ENCODE peak calls at places on chromosome 16, in five cellular contexts. O is fibroblast of lung, N is ovary, F is uterus, E is GM23248. A is an unnamed sample. For H3K4me1, the result is how much of the 10 kb centered on the place peaks cover.

GRCh38 chr16:66610111-66610820 is 5.8 kb downstream of the CMTM3 start:
- DNase-seq in O (no peak), E (no peak), F (no peak), N (no peak), A (no peak)

GRCh38 chr16:55526448-55526847 is 17.6 kb downstream of the LPCAT2 start:
- DNase-seq in E (peak), O (no peak), N (no peak), F (no peak), A (no peak)

GRCh38 chr16:87086156-87086555 is 231.0 kb downstream of the C16orf95 start:
- DNase-seq in N (no peak), F (no peak), E (peak), O (peak), A (no peak)

GRCh38 chr16:57795431-57795878 is 6.8 kb downstream of the KIFC3 start:
- DNase-seq in N (no peak), F (no peak), E (peak), O (peak), A (peak)

GRCh38 chr16:66754819-66755218 is 3.4 kb upstream of the DYNC1LI2 start:
- DNase-seq in N (no peak), E (no peak), F (no peak), O (no peak), A (no peak)

GRCh38 chr16:65071371-65072311 is 50.2 kb downstream of the CDH11 start:
- DNase-seq in E (peak), N (peak), F (peak), O (peak), A (peak)

GRCh38 chr16:77736879-77737278 is 14.6 kb downstream of the NUDT7 start:
- DNase-seq in N (no peak), O (no peak), E (no peak), F (no peak), A (no peak)

GRCh38 chr16:86639354-86639753 is 61.0 kb downstream of the FOXL1 start:
- DNase-seq in N (no peak), O (no peak), E (no peak), F (no peak), A (no peak)

GRCh38 chr16:80703391-80704071 is 100.9 kb downstream of the CDYL2 start:
- DNase-seq in O (no peak), N (no peak), E (no peak), F (no peak), A (no peak)

GRCh38 chr16:46658925-46659324 is 30.1 kb downstream of the VPS35 start:
- DNase-seq in O (no peak), N (no peak), E (no peak), F (no peak), A (no peak)

GRCh38 chr16:75931043-75931442 is 204.8 kb upstream of the CPHXL start:
- DNase-seq in F (no peak), O (peak), N (no peak), E (no peak), A (no peak)

GRCh38 chr16:60166-60565 is 6.5 kb downstream of the SNRNP25 start:
- DNase-seq in F (no peak), O (no peak), E (no peak), N (no peak), A (peak)

GRCh38 chr16:5022521-5022920 is 11.2 kb downstream of the NAGPA start:
- DNase-seq in N (no peak), E (no peak), O (no peak), F (no peak), A (no peak)

GRCh38 chr16:81808933-81809480 is 29.9 kb downstream of the PLCG2 start:
- DNase-seq in N (no peak), E (no peak), O (no peak), F (no peak), A (no peak)

GRCh38 chr16:1082952-1083675 is 10.6 kb downstream of the SSTR5 start:
- DNase-seq in O (no peak), N (no peak), E (no peak), F (no peak), A (no peak)

GRCh38 chr16:71384073-71384724 is 25.7 kb downstream of the CALB2 start:
- DNase-seq in F (no peak), N (no peak), O (no peak), E (no peak), A (no peak)

GRCh38 chr16:85522842-85523601 is 90.1 kb upstream of the GSE1 start:
- DNase-seq in N (peak), E (peak), F (peak), O (peak), A (peak)

GRCh38 chr16:67216612-67217490 is 10.1 kb upstream of the TMEM208 start:
- DNase-seq in N (no peak), F (no peak), O (no peak), E (peak), A (no peak)

GRCh38 chr16:2420035-2420434 is 9.2 kb upstream of the CCNF start:
- DNase-seq in F (no peak), N (no peak), E (peak), O (no peak), A (no peak)

GRCh38 chr16:77922355-77922754 is 100.0 kb upstream of the CLEC3A start:
- DNase-seq in O (no peak), E (no peak), N (no peak), F (no peak), A (no peak)

GRCh38 chr16:49756971-49757743 is 98.8 kb downstream of the ZNF423 start:
- DNase-seq in N (no peak), F (no peak), E (peak), O (no peak), A (no peak)

GRCh38 chr16:19223235-19223847 is 55.3 kb downstream of the SYT17 start:
- DNase-seq in O (no peak), E (peak), F (no peak), N (no peak), A (no peak)

GRCh38 chr16:21701271-21701670 is 37.5 kb downstream of the OTOA start:
- DNase-seq in N (no peak), F (no peak), O (no peak), E (no peak), A (no peak)

GRCh38 chr16:4313563-4314531 is 2.0 kb upstream of the GLIS2 start:
- DNase-seq in F (no peak), N (peak), O (peak), E (peak), A (no peak)

GRCh38 chr16:85485379-85485778 is 127.7 kb upstream of the GSE1 start:
- DNase-seq in F (no peak), N (no peak), O (no peak), E (no peak), A (no peak)

GRCh38 chr16:3049921-3050481 is 3.6 kb downstream of the MMP25 start:
- DNase-seq in N (no peak), E (no peak), F (no peak), O (no peak), A (no peak)

GRCh38 chr16:19691161-19691850 is 26.7 kb downstream of the KNOP1 start:
- DNase-seq in N (peak), O (no peak), E (peak), F (no peak), A (no peak)

GRCh38 chr16:15055141-15056053 is 477 bp downstream of the NTAN1 start:
- DNase-seq in N (no peak), E (peak), O (peak), F (peak), A (peak)

GRCh38 chr16:66984902-66985311 is 3.5 kb upstream of the CES4A start:
- DNase-seq in F (no peak), E (no peak), O (no peak), N (no peak), A (no peak)

GRCh38 chr16:52446076-52446475 is 100.9 kb downstream of the TOX3 start:
- DNase-seq in E (no peak), F (no peak), N (no peak), O (peak), A (no peak)

GRCh38 chr16:50235581-50235980 is 30.8 kb upstream of the ADCY7 start:
- DNase-seq in O (no peak), F (no peak), N (no peak), E (peak), A (no peak)

GRCh38 chr16:84360170-84360569 is 8.2 kb upstream of the ATP2C2 start:
- DNase-seq in N (no peak), F (no peak), O (no peak), E (no peak), A (no peak)

GRCh38 chr16:3518292-3518982 is 17.6 kb downstream of the CLUAP1 start:
- DNase-seq in N (no peak), F (no peak), O (no peak), E (no peak), A (no peak)

GRCh38 chr16:70715113-70715711 is 29.4 kb upstream of the MTSS2 start:
- DNase-seq in E (peak), O (peak), N (peak), F (peak), A (peak)

GRCh38 chr16:66925322-66925840 is at the start of gene RRAD:
- DNase-seq in E (peak), F (peak), N (peak), O (peak), A (peak)

GRCh38 chr16:80366023-80366422 is 174.8 kb upstream of the DYNLRB2 start:
- DNase-seq in N (no peak), F (no peak), E (peak), O (no peak), A (no peak)

GRCh38 chr16:47079883-47080282 is 63.9 kb downstream of the NETO2 start:
- DNase-seq in E (no peak), N (no peak), O (no peak), F (no peak), A (no peak)

GRCh38 chr16:11128211-11129123 is 127.5 kb downstream of the SOCS1 start:
- DNase-seq in F (peak), E (peak), N (no peak), O (peak), A (peak)

GRCh38 chr16:31455601-31456314 is 3.5 kb upstream of the ARMC5 start:
- DNase-seq in N (peak), O (no peak), F (no peak), E (no peak), A (peak)
- H3K4me1 ChIP-seq in N (under half), O (under half), F (under half), E (half or more), A (half or more)

GRCh38 chr16:25014500-25015147 is 545 bp downstream of the ARHGAP17 start:
- DNase-seq in F (peak), O (peak), N (peak), E (peak), A (peak)
- H3K4me1 ChIP-seq in F (under half), O (under half), N (under half), E (under half), A (under half)

DNA sequence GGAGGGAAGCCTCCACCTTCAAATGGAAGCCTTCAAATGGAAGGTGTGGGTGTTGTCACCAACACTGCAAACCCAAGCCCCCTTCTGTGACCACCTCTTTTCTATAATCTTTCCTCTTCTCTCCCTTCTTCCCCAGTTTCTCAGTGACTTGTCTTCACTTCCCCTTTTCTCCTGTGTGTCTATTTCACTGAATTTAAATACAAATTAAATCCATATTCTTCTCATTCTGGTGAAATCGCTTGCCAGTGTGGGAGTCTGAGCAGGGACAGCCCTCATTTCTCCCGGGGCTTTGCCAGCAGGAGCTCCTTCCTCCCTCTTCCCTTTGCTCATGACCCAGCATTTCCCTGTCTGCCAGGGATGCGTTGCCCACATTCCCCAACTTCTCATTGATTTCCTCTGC is 6.4 kb upstream of the ITGAX start:
- DNase-seq in N (no peak), O (no peak), E (no peak), F (no peak), A (no peak)
- H3K4me1 ChIP-seq in N (under half), O (under half), E (under half), F (under half), A (under half)

DNA sequence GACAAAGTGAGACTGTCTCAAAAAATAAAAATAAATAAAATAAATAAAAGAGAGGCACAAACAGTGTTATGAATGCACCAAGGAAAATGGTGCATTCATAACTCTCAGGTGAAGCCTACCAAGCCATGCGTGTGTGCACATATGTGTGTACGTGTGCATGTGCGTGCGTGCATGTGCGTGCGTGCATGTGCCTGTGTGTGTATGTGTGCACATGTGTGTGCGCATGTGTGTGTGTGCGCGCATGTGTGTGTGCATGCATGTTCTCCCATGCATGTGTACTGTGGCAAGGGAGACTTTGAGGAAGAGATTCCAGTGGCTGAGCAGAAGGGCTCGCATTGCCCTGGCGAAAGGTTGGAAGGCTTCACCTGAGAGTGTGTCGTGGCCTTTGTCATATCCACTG is 4.7 kb downstream of the SPN start:
- DNase-seq in E (no peak), N (no peak), F (no peak), O (no peak), A (no peak)
- H3K4me1 ChIP-seq in E (under half), N (under half), F (under half), O (under half), A (under half)

DNA sequence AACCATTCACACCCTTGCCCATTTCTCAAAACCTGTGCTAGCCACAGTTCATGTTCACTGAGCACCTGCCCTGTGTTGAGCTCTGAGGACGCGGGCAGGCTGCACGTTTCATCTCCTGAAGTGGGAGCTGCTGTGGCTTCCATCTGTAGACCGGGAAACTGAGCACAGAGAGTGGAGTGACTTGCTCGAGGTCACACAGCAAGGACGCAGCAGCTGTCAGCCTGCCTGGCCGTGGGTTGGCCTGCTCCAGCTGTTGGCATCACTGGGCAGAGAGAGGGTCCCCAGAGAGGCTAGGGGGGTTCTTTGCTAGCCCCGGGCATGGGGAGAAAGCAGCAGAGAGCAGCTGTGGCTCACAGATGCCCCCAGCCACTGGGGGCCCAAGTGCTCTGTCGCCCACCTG is 28.8 kb downstream of the ZFPM1 start:
- DNase-seq in E (no peak), O (no peak), N (no peak), F (no peak), A (no peak)
- H3K4me1 ChIP-seq in E (under half), O (under half), N (under half), F (under half), A (under half)

DNA sequence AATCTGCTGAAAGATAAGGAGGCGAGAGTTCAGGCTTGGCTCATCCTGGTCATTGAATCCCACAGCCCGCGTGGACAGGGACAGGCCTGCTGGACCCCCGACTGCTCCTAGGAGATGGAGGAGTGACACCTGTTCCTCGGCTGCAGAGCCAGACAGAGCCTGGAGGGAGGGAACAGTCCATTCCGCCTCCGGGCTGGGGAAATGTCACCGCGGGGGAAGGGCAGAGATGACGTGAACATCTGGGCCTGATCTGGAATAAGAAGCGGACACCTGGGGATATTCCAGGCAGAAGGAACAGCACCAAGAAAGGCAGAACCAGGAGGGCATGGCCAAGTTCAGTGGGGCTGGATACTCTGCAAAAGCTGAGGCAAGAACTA is 1.5 kb downstream of the ZNF747 start:
- DNase-seq in O (no peak), F (no peak), N (no peak), E (no peak), A (no peak)
- H3K4me1 ChIP-seq in O (under half), F (under half), N (under half), E (under half), A (under half)

GRCh38 chr16:48370234-48370633 is 15.0 kb downstream of the SIAH1 start:
- DNase-seq in N (no peak), F (no peak), E (no peak), O (no peak), A (no peak)
- H3K4me1 ChIP-seq in N (under half), F (under half), E (half or more), O (under half), A (half or more)